ENCODE peak calls at places on chromosomes 3 and 15, in four cellular contexts. L is mesenchymal stem cell, P is hepatocyte, S is OCI-LY7. V is an unnamed sample.

GRCh38 chr3:136932978-136933812 is 24.6 kb upstream of the IL20RB start:
- DNase-seq in L (no peak), P (no peak), S (no peak), V (no peak)

GRCh38 chr3:109731639-109732473 is 394.5 kb upstream of the DPPA4 start:
- DNase-seq in L (peak), P (peak), S (peak), V (peak)

GRCh38 chr15:83842281-83842680 is 188.4 kb downstream of the ADAMTSL3 start:
- DNase-seq in L (no peak), P (no peak), S (no peak), V (no peak)

GRCh38 chr3:197154-197855 is 742 bp downstream of the CHL1 start:
- DNase-seq in L (no peak), P (peak), S (no peak), V (no peak)

GRCh38 chr3:133377396-133377795 is 22.5 kb upstream of the BFSP2 start:
- DNase-seq in L (peak), P (peak), S (peak), V (peak)

GRCh38 chr3:17039579-17039978 is 154.8 kb downstream of the PLCL2 start:
- DNase-seq in L (peak), P (peak), S (no peak), V (peak)

GRCh38 chr3:57949779-57950618 is 58.2 kb upstream of the FLNB start:
- DNase-seq in L (no peak), P (no peak), S (no peak), V (peak)

GRCh38 chr3:195106418-195106906 is 164.5 kb downstream of the XXYLT1 start:
- DNase-seq in L (peak), P (peak), S (peak), V (peak)

GRCh38 chr15:74121858-74122257 is 8.5 kb upstream of the ISLR2 start:
- DNase-seq in L (no peak), P (no peak), S (no peak), V (no peak)

GRCh38 chr15:31551323-31551722 is 224.7 kb downstream of the KLF13 start:
- DNase-seq in L (no peak), P (no peak), S (no peak), V (no peak)

GRCh38 chr15:75693501-75694240 is 19.0 kb downstream of the CSPG4 start:
- DNase-seq in L (peak), P (no peak), S (no peak), V (peak)

GRCh38 chr15:61936528-61937195 is 123.6 kb downstream of the VPS13C start:
- DNase-seq in L (no peak), P (no peak), S (no peak), V (no peak)

GRCh38 chr3:50572801-50573371 is 3.6 kb downstream of the HEMK1 start:
- DNase-seq in L (no peak), P (no peak), S (no peak), V (no peak)

GRCh38 chr3:50260027-50260941 is 8.7 kb upstream of the SEMA3B start:
- DNase-seq in L (peak), P (peak), S (peak), V (peak)

GRCh38 chr15:37099321-37100108 is 834 bp downstream of the MEIS2 start:
- DNase-seq in L (peak), P (no peak), S (peak), V (peak)

GRCh38 chr15:82943176-82943575 is 9.3 kb downstream of the HOMER2 start:
- DNase-seq in L (no peak), P (no peak), S (no peak), V (no peak)

GRCh38 chr15:85583404-85584390 is 203.3 kb downstream of the AKAP13 start:
- DNase-seq in L (peak), P (no peak), S (peak), V (peak)

GRCh38 chr3:13106308-13106970 is 33.2 kb upstream of the IQSEC1 start:
- DNase-seq in L (no peak), P (no peak), S (no peak), V (no peak)

GRCh38 chr3:106740116-106740515 is 637.1 kb upstream of the CCDC54 start:
- DNase-seq in L (peak), P (no peak), S (no peak), V (no peak)

GRCh38 chr3:22175899-22176298 is 424.9 kb upstream of the ZNF385D start:
- DNase-seq in L (no peak), P (no peak), S (no peak), V (peak)
- H2AFZ ChIP-seq in L (no peak), P (no peak), S (no peak), V (no peak)

GRCh38 chr3:150074277-150074676 is 103.6 kb upstream of the PFN2 start:
- DNase-seq in L (no peak), P (no peak), S (no peak), V (no peak)
- H3K4me2 ChIP-seq in L (no peak), P (peak), S (no peak), V (peak)

GRCh38 chr3:55797084-55797483 is 310.0 kb upstream of the WNT5A start:
- DNase-seq in L (peak), P (no peak), S (no peak), V (no peak)
- H2AFZ ChIP-seq in L (no peak), P (no peak), S (no peak), V (no peak)

GRCh38 chr3:64151335-64151871 is 73.9 kb downstream of the PRICKLE2 start:
- DNase-seq in L (peak), P (no peak), S (no peak), V (no peak)

GRCh38 chr3:64149886-64150285 is 75.4 kb downstream of the PRICKLE2 start:
- DNase-seq in L (no peak), P (no peak), S (no peak), V (no peak)

GRCh38 chr3:64150527-64151238 is 74.6 kb downstream of the PRICKLE2 start:
- DNase-seq in L (peak), P (peak), S (no peak), V (peak)

GRCh38 chr3:64152100-64152499 is 73.2 kb downstream of the PRICKLE2 start:
- DNase-seq in L (peak), P (peak), S (no peak), V (peak)

DNA sequence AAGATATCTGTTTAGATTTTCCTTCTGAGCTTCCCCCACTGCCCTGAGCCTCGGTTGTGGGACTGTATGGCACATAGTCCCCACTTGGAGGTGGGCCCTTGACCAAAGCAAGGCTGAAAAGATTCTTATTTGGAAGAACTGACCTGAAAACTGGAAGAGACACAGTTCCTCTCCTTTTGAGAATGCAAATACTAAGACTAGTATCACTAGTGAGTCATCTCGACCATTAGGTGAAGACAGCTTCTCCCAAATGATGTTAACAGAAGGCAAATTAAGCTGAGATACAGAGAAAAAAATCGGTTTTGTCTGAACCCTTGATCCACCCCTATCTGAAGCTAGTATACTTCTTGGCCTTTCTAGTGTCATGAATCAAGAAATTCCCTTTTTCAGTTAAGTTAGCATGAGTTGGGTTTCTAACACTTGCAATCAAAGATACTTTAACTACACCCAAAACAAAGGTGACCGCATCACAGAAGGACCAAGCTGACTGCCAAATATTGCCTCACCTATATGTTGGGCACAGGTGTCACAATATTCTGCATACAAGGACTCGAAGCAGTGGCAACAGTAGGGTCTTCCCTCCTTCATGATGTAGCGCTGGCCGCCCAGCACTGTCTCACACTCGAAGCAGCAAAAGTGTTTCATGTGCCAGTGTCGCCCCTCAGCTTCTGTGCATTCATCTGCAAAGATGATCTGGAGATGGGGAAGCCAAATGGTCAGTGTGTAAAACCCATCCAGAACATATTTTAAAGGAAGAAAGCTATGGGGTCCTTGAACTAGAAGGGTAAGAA is 72.4 kb downstream of the PRICKLE2 start:
- DNase-seq in L (no peak), P (no peak), S (no peak), V (no peak)
- H3K4me2 ChIP-seq in L (no peak), P (no peak), S (no peak), V (no peak)

GRCh38 chr3:142962175-142962519 is 1.3 kb downstream of the PAQR9 start:
- DNase-seq in L (no peak), P (no peak), S (no peak), V (no peak)

GRCh38 chr3:142961539-142961938 is 1.9 kb downstream of the PAQR9 start:
- DNase-seq in L (no peak), P (no peak), S (no peak), V (no peak)

GRCh38 chr3:142963266-142964149 is at the start of gene PAQR9:
- DNase-seq in L (no peak), P (peak), S (no peak), V (no peak)

GRCh38 chr3:142962520-142963265 is 781 bp downstream of the PAQR9 start:
- DNase-seq in L (no peak), P (no peak), S (no peak), V (no peak)

GRCh38 chr3:142964150-142964498 is 650 bp upstream of the PAQR9 start:
- DNase-seq in L (no peak), P (peak), S (no peak), V (no peak)
- H2AFZ ChIP-seq in L (no peak), P (peak), S (no peak), V (no peak)